ENCODE peak calls at places on chromosomes 16 and 17, in ten cellular contexts. I, N, F, T, A, V, S, R, K and E are unnamed samples.

GRCh38 chr16:946048-946395 is 24.8 kb downstream of the LMF1 start:
- DNase-seq in R (no peak), K (no peak), V (no peak), N (no peak), I (peak), S (no peak), T (no peak), A (no peak), F (no peak), E (no peak)

GRCh38 chr16:85984947-85985451 is 86.0 kb downstream of the IRF8 start:
- DNase-seq in N (no peak), S (no peak), R (no peak), F (no peak), A (no peak), T (no peak), I (no peak), V (no peak), K (no peak), E (no peak)

GRCh38 chr17:80025140-80025539 is 10.5 kb downstream of the TBC1D16 start:
- DNase-seq in A (no peak), N (no peak), R (no peak), S (no peak), T (no peak), V (no peak), K (no peak), F (no peak), I (no peak), E (no peak)

GRCh38 chr17:82520041-82520910 is 744 bp downstream of the FOXK2 start:
- DNase-seq in F (peak), N (peak), S (no peak), I (no peak), T (peak), K (no peak), A (no peak), V (no peak), R (peak), E (no peak)

GRCh38 chr16:88686062-88686438 is 257 bp downstream of the SNAI3 start:
- DNase-seq in S (no peak), F (no peak), I (no peak), N (peak), R (no peak), K (no peak), V (no peak), A (no peak), T (no peak), E (no peak)

GRCh38 chr17:55275894-55276804 is 11.4 kb downstream of the HLF start:
- DNase-seq in N (no peak), I (no peak), T (no peak), S (no peak), V (no peak), K (no peak), R (peak), F (no peak), A (no peak), E (no peak)

GRCh38 chr17:45298546-45299285 is 18.1 kb downstream of the MAP3K14 start:
- DNase-seq in R (no peak), K (no peak), A (no peak), N (no peak), T (no peak), I (no peak), S (no peak), F (no peak), V (no peak), E (no peak)

GRCh38 chr16:89325861-89326471 is 108.5 kb downstream of the ZNF778 start:
- DNase-seq in F (no peak), V (peak), R (peak), N (no peak), I (peak), S (no peak), A (no peak), T (no peak), K (peak), E (peak)

GRCh38 chr17:16106161-16106891 is 106.7 kb downstream of the TTC19 start:
- DNase-seq in K (peak), R (peak), T (no peak), V (no peak), A (no peak), N (no peak), S (no peak), I (peak), F (no peak), E (no peak)

GRCh38 chr16:88132836-88133506 is 181.7 kb downstream of the BANP start:
- DNase-seq in I (no peak), S (no peak), F (no peak), V (no peak), K (no peak), T (no peak), N (no peak), A (no peak), R (no peak), E (no peak)

GRCh38 chr17:45018514-45019176 is 32.8 kb downstream of the DCAKD start:
- DNase-seq in V (no peak), I (no peak), N (no peak), K (no peak), A (no peak), S (no peak), F (no peak), R (no peak), T (no peak), E (no peak)

GRCh38 chr16:53817117-53817516 is 113.2 kb downstream of the FTO start:
- DNase-seq in R (peak), K (peak), N (no peak), V (no peak), A (no peak), F (no peak), I (peak), T (no peak), S (no peak), E (peak)

GRCh38 chr16:81492307-81492706 is 47.7 kb downstream of the CMIP start:
- DNase-seq in I (no peak), V (no peak), K (no peak), R (no peak), S (no peak), A (no peak), N (no peak), F (no peak), T (no peak), E (no peak)

GRCh38 chr16:75579435-75579834 is 13.3 kb downstream of the GABARAPL2 start:
- DNase-seq in V (no peak), A (no peak), I (no peak), K (no peak), N (no peak), R (no peak), T (no peak), F (no peak), S (no peak), E (no peak)

GRCh38 chr16:88437367-88437964 is 15.6 kb upstream of the ZFPM1 start:
- DNase-seq in I (no peak), N (peak), R (no peak), A (no peak), T (peak), V (no peak), F (peak), K (no peak), S (peak), E (peak)

GRCh38 chr16:88339926-88340754 is 42.6 kb upstream of the ZNF469 start:
- DNase-seq in S (no peak), F (no peak), A (no peak), R (no peak), T (no peak), I (no peak), N (no peak), K (no peak), V (no peak), E (no peak)

GRCh38 chr17:43367588-43368242 is 31.1 kb upstream of the ARL4D start:
- DNase-seq in S (peak), T (peak), K (peak), V (no peak), I (peak), F (no peak), A (peak), N (peak), R (peak), E (peak)

GRCh38 chr17:81726004-81726403 is 13.9 kb downstream of the SLC25A10 start:
- DNase-seq in A (no peak), I (no peak), T (no peak), S (no peak), N (no peak), F (no peak), R (no peak), K (no peak), V (no peak), E (no peak)

GRCh38 chr17:62708587-62708986 is 81.1 kb downstream of the MRC2 start:
- DNase-seq in A (no peak), I (no peak), K (no peak), F (no peak), V (no peak), T (no peak), N (no peak), R (no peak), S (no peak), E (no peak)

GRCh38 chr16:361872-362701 is 8.3 kb downstream of the MRPL28 start:
- DNase-seq in K (peak), N (peak), A (no peak), T (peak), S (peak), I (peak), R (peak), V (no peak), F (peak), E (peak)